ENCODE peak calls at places on chromosomes 2 and 18, in ten cellular contexts. H is cardiac muscle cell, I is neural progenitor cell, D is fibroblast of villous mesenchyme, R is GM23338, P is heart right ventricle, Q is IMR-90, V is right atrium auricular region, T is upper lobe of right lung, W is left ventricle myocardium inferior. G is an unnamed sample.

GRCh38 chr2:20439503-20439902 is 7.4 kb upstream of the RHOB start:
- DNase-seq in H (no peak), I (no peak), D (no peak), R (no peak), P (no peak), Q (no peak), V (peak), T (no peak), W (no peak), G (no peak)

GRCh38 chr2:134392689-134393476 is 139.0 kb downstream of the MGAT5 start:
- DNase-seq in H (no peak), I (no peak), D (peak), R (peak), P (no peak), Q (peak), V (no peak), T (no peak), W (no peak), G (no peak)

GRCh38 chr2:47204691-47205090 is 49.6 kb upstream of the STPG4 start:
- DNase-seq in H (no peak), I (no peak), D (no peak), R (no peak), P (no peak), Q (no peak), V (no peak), T (no peak), W (no peak), G (no peak)

GRCh38 chr18:42268793-42269192 is 313.8 kb downstream of the PIK3C3 start:
- DNase-seq in H (no peak), I (no peak), D (no peak), R (no peak), P (no peak), Q (no peak), V (no peak), T (no peak), W (no peak), G (no peak)

GRCh38 chr2:84427235-84428138 is 31.6 kb downstream of the SUCLG1 start:
- DNase-seq in H (no peak), I (no peak), D (peak), R (no peak), P (no peak), Q (peak), V (no peak), T (no peak), W (no peak), G (no peak)

GRCh38 chr18:26655010-26655613 is 106.8 kb upstream of the KCTD1 start:
- DNase-seq in H (no peak), I (no peak), D (no peak), R (no peak), P (no peak), Q (no peak), V (no peak), T (no peak), W (no peak), G (no peak)

GRCh38 chr2:44016282-44016681 is 20.5 kb upstream of the LRPPRC start:
- DNase-seq in H (peak), I (peak), D (peak), R (peak), P (peak), Q (peak), V (no peak), T (no peak), W (peak), G (peak)

GRCh38 chr2:23901966-23902942 is 24.7 kb downstream of the ATAD2B start:
- DNase-seq in H (no peak), I (no peak), D (peak), R (no peak), P (no peak), Q (peak), V (no peak), T (no peak), W (no peak), G (no peak)

GRCh38 chr18:42401131-42401673 is 446.2 kb downstream of the PIK3C3 start:
- DNase-seq in H (no peak), I (peak), D (no peak), R (peak), P (no peak), Q (no peak), V (no peak), T (no peak), W (no peak), G (no peak)

GRCh38 chr2:173441222-173441621 is 86.5 kb downstream of the CDCA7 start:
- DNase-seq in H (no peak), I (no peak), D (peak), R (no peak), P (no peak), Q (peak), V (no peak), T (no peak), W (no peak), G (no peak)

GRCh38 chr2:36214682-36215081 is 140.9 kb upstream of the CRIM1 start:
- DNase-seq in H (peak), I (peak), D (no peak), R (peak), P (no peak), Q (no peak), V (no peak), T (no peak), W (no peak), G (no peak)

GRCh38 chr2:183078163-183078466 is 432 bp upstream of the DUSP19 start:
- DNase-seq in H (peak), I (no peak), D (no peak), R (peak), P (peak), Q (no peak), V (no peak), T (no peak), W (no peak), G (no peak)

GRCh38 chr2:140988597-140988996 is 1142.2 kb downstream of the LRP1B start:
- DNase-seq in H (no peak), I (no peak), D (no peak), R (no peak), P (no peak), Q (peak), V (no peak), T (no peak), W (no peak), G (no peak)

GRCh38 chr2:25301453-25302352 is 40.0 kb downstream of the DNMT3A start:
- DNase-seq in H (no peak), I (no peak), D (peak), R (no peak), P (no peak), Q (peak), V (no peak), T (no peak), W (no peak), G (no peak)

GRCh38 chr18:14970027-14970426 is 222.1 kb downstream of the ANKRD30B start:
- DNase-seq in H (no peak), I (no peak), D (no peak), R (no peak), P (no peak), Q (no peak), V (peak), T (no peak), W (no peak), G (no peak)

GRCh38 chr18:22432672-22433137 is 15.0 kb upstream of the CTAGE1 start:
- DNase-seq in H (no peak), I (no peak), D (peak), R (no peak), P (peak), Q (peak), V (peak), T (no peak), W (peak), G (no peak)

GRCh38 chr2:80380767-80381166 is 76.2 kb upstream of the LRRTM1 start:
- DNase-seq in H (no peak), I (no peak), D (peak), R (no peak), P (no peak), Q (no peak), V (no peak), T (no peak), W (no peak), G (no peak)

GRCh38 chr2:34291076-34291475 is 692.0 kb upstream of the FAM98A start:
- DNase-seq in H (no peak), I (no peak), D (no peak), R (no peak), P (no peak), Q (no peak), V (no peak), T (no peak), W (no peak), G (no peak)

GRCh38 chr18:8685914-8686216 is 19.5 kb upstream of the MTCL1 start:
- DNase-seq in H (no peak), I (no peak), D (no peak), R (no peak), P (no peak), Q (no peak), V (no peak), T (no peak), W (no peak), G (no peak)

GRCh38 chr2:119960821-119961220 is 52.1 kb upstream of the EPB41L5 start:
- DNase-seq in H (no peak), I (no peak), D (peak), R (no peak), P (no peak), Q (peak), V (no peak), T (no peak), W (no peak), G (no peak)

GRCh38 chr2:160278101-160278888 is 78.2 kb upstream of the ITGB6 start:
- DNase-seq in H (no peak), I (no peak), D (no peak), R (no peak), P (no peak), Q (no peak), V (no peak), T (no peak), W (no peak), G (no peak)

GRCh38 chr2:120766758-120767351 is 31.2 kb downstream of the GLI2 start:
- DNase-seq in H (no peak), I (no peak), D (no peak), R (peak), P (no peak), Q (peak), V (no peak), T (peak), W (no peak), G (no peak)

GRCh38 chr18:34122724-34123334 is 101.9 kb downstream of the NOL4 start:
- DNase-seq in H (peak), I (peak), D (peak), R (peak), P (no peak), Q (peak), V (no peak), T (no peak), W (no peak), G (no peak)

GRCh38 chr2:25298776-25299431 is 42.8 kb downstream of the DNMT3A start:
- DNase-seq in H (no peak), I (no peak), D (no peak), R (no peak), P (no peak), Q (no peak), V (no peak), T (no peak), W (no peak), G (no peak)

GRCh38 chr2:184780944-184781343 is 182.6 kb downstream of the ZNF804A start:
- DNase-seq in H (no peak), I (no peak), D (no peak), R (peak), P (no peak), Q (peak), V (no peak), T (no peak), W (no peak), G (no peak)

GRCh38 chr2:160039166-160039903 is 23.1 kb downstream of the PLA2R1 start:
- DNase-seq in H (no peak), I (no peak), D (peak), R (no peak), P (no peak), Q (peak), V (no peak), T (no peak), W (no peak), G (no peak)

GRCh38 chr2:120880381-120880780 is 144.7 kb downstream of the GLI2 start:
- DNase-seq in H (no peak), I (no peak), D (peak), R (no peak), P (no peak), Q (peak), V (no peak), T (no peak), W (no peak), G (no peak)

GRCh38 chr18:54805571-54806334 is 22.5 kb upstream of the RAB27B start:
- DNase-seq in H (peak), I (no peak), D (peak), R (no peak), P (no peak), Q (peak), V (no peak), T (no peak), W (no peak), G (no peak)

GRCh38 chr2:174125151-174125550 is 123.2 kb downstream of the OLA1 start:
- DNase-seq in H (peak), I (peak), D (no peak), R (peak), P (no peak), Q (no peak), V (no peak), T (no peak), W (no peak), G (no peak)

GRCh38 chr2:152376385-152376784 is 41.4 kb downstream of the FMNL2 start:
- DNase-seq in H (no peak), I (no peak), D (no peak), R (no peak), P (no peak), Q (no peak), V (no peak), T (no peak), W (no peak), G (no peak)

GRCh38 chr2:18119883-18120282 is 241.4 kb downstream of the KCNS3 start:
- DNase-seq in H (no peak), I (no peak), D (no peak), R (no peak), P (no peak), Q (peak), V (no peak), T (no peak), W (no peak), G (no peak)

GRCh38 chr2:44744961-44745360 is 196.5 kb upstream of the SIX3 start:
- DNase-seq in H (no peak), I (peak), D (no peak), R (no peak), P (no peak), Q (no peak), V (no peak), T (no peak), W (no peak), G (no peak)

GRCh38 chr2:7567646-7568045 is 650.4 kb downstream of the RNF144A start:
- DNase-seq in H (peak), I (no peak), D (no peak), R (peak), P (no peak), Q (no peak), V (no peak), T (no peak), W (no peak), G (no peak)

GRCh38 chr2:4507706-4508105 is 804.3 kb downstream of the DCDC2C start:
- DNase-seq in H (no peak), I (peak), D (no peak), R (no peak), P (no peak), Q (no peak), V (no peak), T (no peak), W (no peak), G (no peak)

GRCh38 chr18:13236411-13236810 is 17.9 kb downstream of the LDLRAD4 start:
- DNase-seq in H (no peak), I (no peak), D (no peak), R (no peak), P (no peak), Q (no peak), V (peak), T (no peak), W (no peak), G (no peak)

GRCh38 chr2:36965751-36966369 is 476 bp downstream of the STRN start:
- DNase-seq in H (peak), I (peak), D (peak), R (peak), P (no peak), Q (no peak), V (no peak), T (peak), W (peak), G (peak)

GRCh38 chr2:205408690-205409089 is 273.6 kb upstream of the NRP2 start:
- DNase-seq in H (no peak), I (no peak), D (peak), R (no peak), P (no peak), Q (peak), V (no peak), T (no peak), W (no peak), G (no peak)

DNA sequence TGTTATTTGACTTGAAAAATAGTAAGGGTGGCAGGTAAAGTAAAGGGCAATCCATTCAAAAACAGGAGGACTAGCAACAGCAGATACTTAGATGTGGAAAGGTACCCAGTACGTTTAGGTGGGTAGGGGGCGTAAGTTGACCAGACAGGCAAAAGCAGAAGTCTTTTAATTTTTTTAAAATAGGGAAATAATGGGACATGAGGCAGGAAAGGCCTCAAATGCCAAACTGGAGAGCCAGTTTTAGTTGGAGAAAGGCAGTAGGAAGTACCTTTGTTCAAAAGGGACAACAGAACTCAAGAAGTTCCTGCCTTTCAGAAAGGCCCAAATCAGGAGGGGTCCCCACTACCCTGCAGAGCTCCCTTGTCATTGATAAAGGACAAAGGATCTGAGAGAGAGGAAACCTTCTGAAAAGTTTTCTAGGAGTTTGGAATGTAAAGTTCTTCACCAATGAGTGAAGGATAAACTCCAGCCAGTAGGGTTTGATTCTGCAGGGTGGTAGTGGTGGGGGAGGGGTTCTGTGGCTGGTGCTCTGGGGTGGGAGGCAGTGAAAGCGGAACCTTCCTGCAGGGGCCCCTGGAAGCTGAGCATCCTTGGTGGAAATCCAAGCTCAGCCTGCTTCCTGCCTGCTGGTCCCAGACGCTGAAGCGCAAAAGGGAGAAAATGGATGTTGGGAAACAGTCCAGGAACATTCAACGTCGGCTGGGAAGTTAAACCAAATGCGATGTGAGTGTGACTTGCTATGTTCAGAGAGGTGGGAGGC is 40.1 kb downstream of the TMEM17 start:
- DNase-seq in H (no peak), I (peak), D (no peak), R (peak), P (no peak), Q (no peak), V (no peak), T (no peak), W (no peak), G (no peak)
- TF ChIP-seq CTCF in H (no peak), I (no peak), D (no peak), R (peak), P (no peak), Q (no peak), V (no peak), T (no peak), W (no peak), G (no peak)

DNA sequence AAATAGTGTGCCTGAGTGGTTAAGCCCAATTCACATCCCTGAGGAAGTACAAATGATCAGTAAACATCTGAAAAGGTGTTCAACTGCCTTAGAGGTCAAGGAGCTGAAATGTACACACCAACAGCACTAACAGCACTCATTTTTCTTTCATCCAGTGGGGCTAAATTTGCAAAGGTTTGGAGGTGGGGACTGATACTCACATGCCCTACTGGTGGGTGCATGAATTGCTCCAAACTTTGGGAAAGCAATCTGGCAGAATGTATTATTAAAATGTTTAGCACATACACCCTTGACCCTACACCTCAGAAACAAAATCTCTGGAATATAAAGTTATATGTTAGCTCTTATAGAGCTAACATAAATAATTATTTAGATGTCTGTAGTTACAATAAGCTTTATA is 19.0 kb upstream of the FAM178B start:
- DNase-seq in H (no peak), I (no peak), D (no peak), R (peak), P (no peak), Q (no peak), V (no peak), T (no peak), W (no peak), G (no peak)
- TF ChIP-seq CTCF in H (peak), I (peak), D (peak), R (peak), P (no peak), Q (peak), V (no peak), T (no peak), W (no peak), G (peak)

GRCh38 chr2:235641956-235642355 is 148.1 kb downstream of the AGAP1 start:
- DNase-seq in H (no peak), I (no peak), D (no peak), R (peak), P (no peak), Q (no peak), V (no peak), T (no peak), W (no peak), G (no peak)

GRCh38 chr2:235644191-235644590 is 150.3 kb downstream of the AGAP1 start:
- DNase-seq in H (no peak), I (no peak), D (no peak), R (no peak), P (no peak), Q (no peak), V (no peak), T (no peak), W (no peak), G (no peak)

GRCh38 chr2:235641333-235641732 is 147.5 kb downstream of the AGAP1 start:
- DNase-seq in H (peak), I (no peak), D (no peak), R (peak), P (peak), Q (peak), V (peak), T (no peak), W (no peak), G (no peak)

GRCh38 chr2:235642446-235643107 is 148.7 kb downstream of the AGAP1 start:
- DNase-seq in H (no peak), I (no peak), D (peak), R (peak), P (peak), Q (peak), V (no peak), T (no peak), W (peak), G (no peak)

DNA sequence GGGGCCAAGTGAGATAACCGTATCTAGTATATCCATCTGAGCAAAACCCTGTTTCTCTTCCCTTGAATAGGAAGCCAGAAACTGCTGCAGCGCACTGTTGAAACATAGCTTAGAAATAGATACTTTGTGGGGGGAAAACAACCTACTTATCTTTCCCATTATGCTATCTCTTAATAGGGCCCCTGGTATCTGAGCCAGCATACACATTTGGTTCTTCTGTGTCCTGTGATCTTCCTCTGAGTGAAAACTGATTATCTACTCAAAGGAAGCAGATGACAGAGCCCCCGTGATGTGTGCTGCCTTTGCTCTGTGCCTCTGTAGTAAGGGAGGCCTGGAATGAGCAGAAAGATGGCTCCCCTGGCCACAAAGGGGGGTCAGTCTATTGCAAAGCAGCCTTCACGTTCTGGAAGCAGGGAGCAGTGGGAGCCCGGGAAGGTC is 149.9 kb downstream of the AGAP1 start:
- DNase-seq in H (no peak), I (no peak), D (no peak), R (no peak), P (no peak), Q (no peak), V (no peak), T (no peak), W (no peak), G (no peak)
- TF ChIP-seq CTCF in H (no peak), I (no peak), D (no peak), R (no peak), P (no peak), Q (no peak), V (no peak), T (no peak), W (no peak), G (no peak)

GRCh38 chr2:155368934-155369333 is 670.4 kb downstream of the KCNJ3 start:
- DNase-seq in H (peak), I (no peak), D (peak), R (peak), P (no peak), Q (peak), V (no peak), T (no peak), W (no peak), G (no peak)
- TF ChIP-seq CTCF in H (peak), I (peak), D (peak), R (peak), P (no peak), Q (peak), V (peak), T (no peak), W (no peak), G (peak)